ENCODE peak calls at places on chromosomes 4 and X, in nine cellular contexts. H is cardiac muscle cell; O is mucosa of descending colon; N is activated CD4-positive, alpha-beta T cell treated with anti-CD3 and anti-CD28 coated beads, Interleukin-2, amount 10 ng/mL, durations not matched to agents 7 days and 5 days; S is stimulated activated CD8-positive, alpha-beta memory T cell treated with anti-CD3 and anti-CD28 coated beads, Interleukin-7, amount 100 ng/mL, for 1 hour; C is T-helper 2 cell; D is T-cell; U is EL; B is AG08396. P is an unnamed sample.
A peak's percentile ranks its signal among the peaks of the same experiment; 100 is the strongest.

GRCh38 chrX:13196778-13197177 is 123.1 kb downstream of the ATXN3L start:
- DNase-seq in H (no peak), O (no peak), N (no peak), S (no peak), C (no peak), D (no peak), U (no peak), B (no peak), P (no peak)

GRCh38 chr4:38743866-38744265 is 38.9 kb downstream of the TLR10 start:
- DNase-seq in H (peak; percentile 29), O (no peak), N (no peak), S (no peak), C (no peak), D (no peak), U (peak; percentile 25), B (no peak), P (no peak)

GRCh38 chr4:522911-523443 is 24.0 kb downstream of the PIGG start:
- DNase-seq in H (no peak), O (no peak), N (no peak), S (no peak), C (no peak), D (no peak), U (no peak), B (no peak), P (no peak)

GRCh38 chr4:132824721-132825120 is 324.4 kb upstream of the PCDH10 start:
- DNase-seq in H (no peak), O (no peak), N (no peak), S (no peak), C (no peak), D (no peak), U (no peak), B (no peak), P (no peak)

GRCh38 chrX:22594771-22595170 is 322.1 kb downstream of the CBLL2 start:
- DNase-seq in H (no peak), O (no peak), N (no peak), S (no peak), C (no peak), D (no peak), U (no peak), B (no peak), P (no peak)

GRCh38 chr4:124266706-124267105 is 445.8 kb downstream of the ANKRD50 start:
- DNase-seq in H (no peak), O (no peak), N (no peak), S (no peak), C (no peak), D (no peak), U (no peak), B (no peak), P (no peak)

GRCh38 chr4:117965608-117966007 is 68.7 kb upstream of the NDST3 start:
- DNase-seq in H (no peak), O (no peak), N (peak; percentile 6), S (no peak), C (no peak), D (no peak), U (no peak), B (no peak), P (no peak)

GRCh38 chr4:6106156-6106555 is 87.9 kb upstream of the C4orf50 start:
- DNase-seq in H (no peak), O (no peak), N (no peak), S (no peak), C (no peak), D (no peak), U (no peak), B (no peak), P (no peak)

GRCh38 chrX:17674611-17675010 is 62.7 kb upstream of the SCML1 start:
- DNase-seq in H (peak; percentile 33), O (no peak), N (no peak), S (no peak), C (no peak), D (no peak), U (no peak), B (no peak), P (no peak)

GRCh38 chr4:67087897-67088296 is 457.4 kb downstream of the CENPC start:
- DNase-seq in H (peak; percentile 45), O (peak; percentile 71), N (peak; percentile 55), S (no peak), C (peak; percentile 8), D (no peak), U (no peak), B (no peak), P (no peak)

P was measured in cortex of kidney.